ENCODE peak calls at places on chromosome 18, in four cellular contexts. W is spleen, U is GM12891, G is prostate gland. D is an unnamed sample.
A peak's percentile ranks its signal among the peaks of the same experiment; 100 is the strongest.

GRCh38 chr18:41073372-41073954 is 881.6 kb upstream of the PIK3C3 start:
- DNase-seq in U (no peak), W (no peak), G (no peak), D (no peak)

GRCh38 chr18:46356278-46357033 is 252.3 kb downstream of the HAUS1 start:
- DNase-seq in U (no peak), G (no peak), W (peak; percentile 52), D (no peak)

GRCh38 chr18:48193521-48194251 is 215.5 kb downstream of the ZBTB7C start:
- DNase-seq in G (no peak), U (no peak), W (no peak), D (no peak)

GRCh38 chr18:79964330-79965118 is at the start of gene HSBP1L1:
- DNase-seq in U (peak; percentile 78), G (peak; percentile 56), W (peak; percentile 95), D (peak; percentile 70)

GRCh38 chr18:67545681-67546080 is 29.2 kb upstream of the DSEL start:
- DNase-seq in W (no peak), U (no peak), G (no peak), D (no peak)

GRCh38 chr18:3593381-3593903 is 143.5 kb downstream of the TGIF1 start:
- DNase-seq in U (no peak), G (peak; percentile 75), W (no peak), D (no peak)

GRCh38 chr18:68215931-68216330 is 499.0 kb downstream of the TMX3 start:
- DNase-seq in W (no peak), G (no peak), U (no peak), D (no peak)

GRCh38 chr18:14919666-14920065 is 171.7 kb downstream of the ANKRD30B start:
- DNase-seq in G (no peak), U (no peak), W (no peak), D (no peak)

GRCh38 chr18:42559292-42559691 is 556.2 kb downstream of the RIT2 start:
- DNase-seq in W (no peak), G (no peak), U (no peak), D (no peak)

GRCh38 chr18:9454061-9454703 is 21.1 kb upstream of the RALBP1 start:
- DNase-seq in W (no peak), G (no peak), U (no peak), D (no peak)

GRCh38 chr18:37243756-37244155 is 321.8 kb downstream of the CELF4 start:
- DNase-seq in U (no peak), W (peak; percentile 64), G (no peak), D (no peak)

GRCh38 chr18:61286867-61287266 is 46.4 kb upstream of the CDH20 start:
- DNase-seq in U (no peak), W (no peak), G (no peak), D (no peak)

GRCh38 chr18:58813090-58813489 is 51.6 kb upstream of the ZNF532 start:
- DNase-seq in U (no peak), G (no peak), W (no peak), D (no peak)

GRCh38 chr18:78962098-78962497 is 17.5 kb upstream of the SALL3 start:
- DNase-seq in G (no peak), W (no peak), U (no peak), D (no peak)

GRCh38 chr18:48842259-48843061 is 108.3 kb downstream of the SMAD7 start:
- DNase-seq in U (no peak), W (peak; percentile 85), G (no peak), D (no peak)

GRCh38 chr18:79770501-79770815 is 27.3 kb upstream of the KCNG2 start:
- DNase-seq in G (no peak), U (no peak), W (peak; percentile 59), D (no peak)

GRCh38 chr18:46842583-46842982 is 74.7 kb downstream of the PIAS2 start:
- DNase-seq in G (no peak), W (no peak), U (no peak), D (peak; percentile 63)

GRCh38 chr18:49936821-49937220 is 123.5 kb upstream of the ACAA2 start:
- DNase-seq in G (no peak), W (no peak), U (no peak), D (no peak)

GRCh38 chr18:79900610-79901570 is 50.6 kb downstream of the SLC66A2 start:
- DNase-seq in W (peak; percentile 61), U (peak; percentile 12), G (no peak), D (no peak)

GRCh38 chr18:36872329-36872728 is 43.4 kb downstream of the KIAA1328 start:
- DNase-seq in G (no peak), U (no peak), W (no peak), D (no peak)

GRCh38 chr18:2963048-2963447 is 49.9 kb downstream of the LPIN2 start:
- DNase-seq in W (no peak), U (no peak), G (no peak), D (no peak)

GRCh38 chr18:35777042-35777441 is 195.4 kb upstream of the RMP24 start:
- DNase-seq in W (no peak), G (no peak), U (no peak), D (no peak)

GRCh38 chr18:76983613-76984051 is 149.0 kb downstream of the MBP start:
- DNase-seq in G (no peak), U (no peak), W (peak; percentile 73), D (no peak)

GRCh38 chr18:71529708-71530303 is 1014.3 kb downstream of the CBLN2 start:
- DNase-seq in G (no peak), U (no peak), W (no peak), D (no peak)

GRCh38 chr18:7750966-7751365 is 183.8 kb downstream of the PTPRM start:
- DNase-seq in G (no peak), W (no peak), U (no peak), D (no peak)

GRCh38 chr18:54531402-54532065 is 59.5 kb upstream of the DYNAP start:
- DNase-seq in W (no peak), U (no peak), G (no peak), D (no peak)

GRCh38 chr18:47602273-47602897 is 328.1 kb downstream of the SMAD2 start:
- DNase-seq in G (no peak), W (no peak), U (no peak), D (no peak)

GRCh38 chr18:9483526-9483925 is 8.2 kb downstream of the RALBP1 start:
- DNase-seq in W (no peak), G (no peak), U (no peak), D (no peak)

GRCh38 chr18:38402509-38402908 is 836.9 kb upstream of the CELF4 start:
- DNase-seq in U (no peak), G (no peak), W (no peak), D (no peak)

GRCh38 chr18:3605562-3606443 is 155.8 kb downstream of the TGIF1 start:
- DNase-seq in W (peak; percentile 49), U (no peak), G (no peak), D (no peak)

GRCh38 chr18:50944245-50944917 is 23.5 kb upstream of the ELAC1 start:
- DNase-seq in W (no peak), U (no peak), G (no peak), D (no peak)

GRCh38 chr18:75183973-75184372 is 25.0 kb downstream of the PTGR3 start:
- DNase-seq in U (no peak), G (no peak), W (peak; percentile 29), D (no peak)

GRCh38 chr18:48963555-48964480 is 13.1 kb upstream of the SMAD7 start:
- DNase-seq in W (peak; percentile 63), U (no peak), G (no peak), D (no peak)

GRCh38 chr18:9724797-9725196 is 16.7 kb downstream of the RAB31 start:
- DNase-seq in W (no peak), U (no peak), G (no peak), D (no peak)

GRCh38 chr18:3816601-3817363 is 366.8 kb downstream of the TGIF1 start:
- DNase-seq in U (no peak), G (no peak), W (no peak), D (no peak)

GRCh38 chr18:27411911-27412310 is 226.8 kb upstream of the CHST9 start:
- DNase-seq in U (no peak), G (no peak), W (no peak), D (no peak)

GRCh38 chr18:7682334-7682733 is 115.2 kb downstream of the PTPRM start:
- DNase-seq in W (no peak), G (no peak), U (no peak), D (no peak)

GRCh38 chr18:28041366-28041765 is 135.6 kb downstream of the CDH2 start:
- DNase-seq in U (no peak), W (no peak), G (no peak), D (no peak)

GRCh38 chr18:24918257-24918656 is 433.7 kb downstream of the ZNF521 start:
- DNase-seq in U (no peak), G (no peak), W (no peak), D (no peak)
- TF ChIP-seq POLR2AphosphoS5 in U (no peak), G (no peak), W (no peak), D (no peak)

DNA sequence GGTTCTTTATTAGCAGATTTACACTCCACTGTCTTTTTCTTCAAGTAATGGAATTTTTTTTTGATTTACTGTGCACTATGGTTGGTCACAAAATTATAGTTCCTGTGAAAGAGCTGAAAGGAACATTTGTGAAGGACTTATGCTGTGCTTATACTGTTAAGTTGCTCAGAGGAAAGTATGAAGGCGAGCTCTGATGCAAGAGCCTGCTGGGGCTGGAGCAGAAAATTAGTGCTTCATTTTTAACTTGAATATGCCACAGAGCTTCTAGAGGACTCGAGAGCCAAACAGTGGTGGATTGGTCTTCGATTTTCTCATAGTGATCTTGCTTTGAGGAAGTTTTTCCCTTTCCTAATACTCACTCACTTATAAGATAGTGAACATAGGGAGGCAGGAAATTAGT is 20.0 kb downstream of the GATA6 start:
- DNase-seq in U (no peak), G (no peak), W (no peak), D (no peak)
- TF ChIP-seq POLR2AphosphoS5 in U (no peak), G (no peak), W (no peak), D (no peak)

DNA sequence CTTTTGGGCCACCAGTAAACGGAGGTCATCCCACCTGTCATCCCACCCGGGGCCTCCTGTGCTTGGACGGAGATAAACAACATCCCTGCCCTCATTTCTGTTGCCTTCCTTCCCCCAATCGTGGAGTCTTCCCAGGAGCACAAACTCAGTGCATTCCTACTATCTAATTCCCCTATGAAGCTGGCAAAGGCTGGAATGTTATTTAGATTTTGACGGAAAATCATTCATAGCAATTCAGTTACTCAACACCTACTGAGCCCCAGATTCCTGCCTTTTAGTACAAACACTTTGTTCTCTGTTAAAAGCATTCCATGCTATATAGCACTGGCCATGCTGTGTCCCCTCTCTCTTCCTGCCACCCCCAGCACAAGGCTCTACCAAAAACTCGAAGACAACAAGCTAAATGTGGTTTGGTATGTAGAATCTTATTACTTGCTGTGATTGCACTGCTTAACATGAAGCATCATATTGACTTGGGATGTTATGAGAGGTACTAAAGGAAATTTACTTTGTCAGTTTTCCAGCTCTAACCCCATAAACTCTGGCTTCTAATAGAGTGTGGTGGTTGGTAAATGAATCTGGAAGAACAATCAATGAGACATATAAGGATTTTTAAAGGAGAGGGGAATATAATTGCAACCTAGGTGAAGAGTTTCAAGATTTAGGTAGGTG is 32.3 kb upstream of the IMPA2 start:
- DNase-seq in U (no peak), G (peak; percentile 9), W (peak; percentile 33), D (no peak)
- TF ChIP-seq POLR2AphosphoS5 in U (no peak), G (peak; percentile 46), W (no peak), D (no peak)

DNA sequence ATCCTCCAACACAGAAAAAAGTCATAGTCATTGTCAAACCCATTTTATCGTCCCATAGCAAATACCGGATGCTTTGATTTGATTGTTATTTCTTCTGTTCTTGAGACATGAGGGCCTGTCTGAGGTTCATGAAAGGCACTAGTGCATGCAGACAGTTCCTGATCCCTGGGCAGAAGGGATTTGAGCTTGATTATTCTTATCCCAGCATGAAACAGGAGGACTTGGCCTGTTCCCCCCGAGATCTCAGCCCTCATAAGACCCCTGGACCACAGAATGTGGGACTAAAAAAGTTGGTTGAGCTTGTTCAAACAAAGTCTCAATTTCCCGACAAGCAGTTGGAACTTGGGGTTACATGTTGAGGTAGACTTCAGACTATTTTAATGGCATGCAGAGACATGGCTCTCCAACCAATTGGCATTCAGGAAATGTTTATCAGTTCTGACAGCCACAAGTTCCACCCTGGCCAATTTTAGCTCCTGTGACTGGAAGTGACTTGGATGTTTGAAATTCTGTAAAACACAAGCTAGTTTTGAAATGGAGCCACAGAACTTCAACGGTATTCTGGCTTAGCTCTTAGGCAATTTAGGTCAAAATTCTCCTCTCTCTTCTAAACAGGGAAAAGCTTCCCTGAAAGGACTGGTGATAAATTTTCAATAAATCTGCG is 366.9 kb upstream of the SLC14A2 start:
- DNase-seq in U (no peak), W (no peak), G (peak; percentile 51), D (no peak)
- TF ChIP-seq POLR2AphosphoS5 in U (no peak), W (no peak), G (peak; percentile 51), D (peak; percentile 36)

D was measured in breast epithelium.